ENCODE peak calls at places on chromosomes 16 and 17, in five cellular contexts. H is 8988T; D is cardiac septum; T is stimulated activated CD8-positive, alpha-beta memory T cell treated with anti-CD3 and anti-CD28 coated beads, Interleukin-4, amount 100 ng/mL, for 24 hours; M is renal cortical epithelial cell. Y is an unnamed sample.

GRCh38 chr17:81200695-81201580 is 21.8 kb downstream of the CEP131 start:
- DNase-seq in H (peak; percentile 91), D (no peak), T (no peak), M (peak; percentile 52), Y (peak; percentile 40)

GRCh38 chr16:48081656-48082055 is 74.1 kb downstream of the ABCC12 start:
- DNase-seq in M (peak; percentile 68), D (no peak), T (no peak), H (no peak), Y (no peak)

GRCh38 chr17:28497931-28498330 is 8.2 kb upstream of the FOXN1 start:
- DNase-seq in T (no peak), H (no peak), M (no peak), D (no peak), Y (no peak)

GRCh38 chr16:25258856-25259179 is 1.2 kb upstream of the ZKSCAN2 start:
- DNase-seq in T (no peak), M (no peak), H (no peak), D (no peak), Y (no peak)

GRCh38 chr17:63764701-63765100 is 8.7 kb downstream of the CCDC47 start:
- DNase-seq in M (no peak), T (no peak), H (no peak), D (no peak), Y (no peak)

GRCh38 chr17:45127583-45128300 is 4.6 kb downstream of the PLCD3 start:
- DNase-seq in M (peak; percentile 51), D (no peak), H (no peak), T (no peak), Y (peak; percentile 25)

GRCh38 chr17:55760643-55761355 is 9.9 kb downstream of the PCTP start:
- DNase-seq in T (no peak), H (no peak), D (no peak), M (no peak), Y (peak; percentile 19)

GRCh38 chr17:81417049-81417878 is 22.0 kb downstream of the BAHCC1 start:
- DNase-seq in H (no peak), D (no peak), T (no peak), M (no peak), Y (no peak)